ENCODE peak calls at places on chromosomes 1 and 21, in seven cellular contexts. Z, U, J, L, Y, R and D are unnamed samples.
A peak's percentile ranks its signal among the peaks of the same experiment; 100 is the strongest.

GRCh38 chr1:37794372-37795339 is 1.0 kb downstream of the MANEAL start:
- DNase-seq in Y (peak; percentile 27), R (no peak), L (no peak), Z (no peak), J (no peak), U (no peak), D (no peak)

GRCh38 chr1:203592156-203592555 is 34.5 kb upstream of the ATP2B4 start:
- DNase-seq in L (no peak), U (no peak), Y (peak; percentile 97), Z (peak; percentile 82), R (peak; percentile 56), J (no peak), D (no peak)

GRCh38 chr1:225941220-225941948 is at the start of gene LEFTY2:
- DNase-seq in U (no peak), Y (no peak), L (no peak), R (no peak), Z (peak; percentile 41), J (no peak), D (no peak)

GRCh38 chr1:27864264-27864895 is 8.0 kb upstream of the THEMIS2 start:
- DNase-seq in L (no peak), J (no peak), U (no peak), Z (no peak), R (no peak), Y (no peak), D (no peak)

GRCh38 chr1:187445066-187445465 is 616.3 kb downstream of the PLA2G4A start:
- DNase-seq in L (no peak), Z (no peak), Y (no peak), R (no peak), J (no peak), U (no peak), D (no peak)

GRCh38 chr1:216958569-216958968 is 235.3 kb upstream of the ESRRG start:
- DNase-seq in J (no peak), U (no peak), Z (no peak), L (no peak), R (no peak), Y (no peak), D (no peak)

GRCh38 chr1:1594602-1594981 is 5.3 kb downstream of the FNDC10 start:
- DNase-seq in J (no peak), L (no peak), U (no peak), Z (no peak), R (no peak), Y (no peak), D (no peak)

GRCh38 chr1:13664451-13664850 is 35.5 kb upstream of the PRDM2 start:
- DNase-seq in U (no peak), J (no peak), R (no peak), L (no peak), Y (no peak), Z (no peak), D (no peak)

GRCh38 chr1:43024905-43025304 is 66.2 kb upstream of the SLC2A1 start:
- DNase-seq in Z (no peak), L (no peak), J (no peak), U (no peak), R (no peak), Y (no peak), D (no peak)

GRCh38 chr21:33042812-33043211 is 17.1 kb downstream of the OLIG2 start:
- DNase-seq in Y (no peak), Z (no peak), J (peak; percentile 1), R (no peak), L (peak; percentile 76), U (no peak), D (peak; percentile 58)

GRCh38 chr1:76593614-76594013 is 273.7 kb upstream of the ST6GALNAC5 start:
- DNase-seq in Z (no peak), Y (peak; percentile 23), J (no peak), U (no peak), R (no peak), L (no peak), D (no peak)

GRCh38 chr1:40774266-40774998 is 9.2 kb upstream of the KCNQ4 start:
- DNase-seq in U (peak; percentile 55), J (no peak), L (no peak), R (peak; percentile 53), Y (peak; percentile 78), Z (peak; percentile 79), D (no peak)

GRCh38 chr21:25420831-25421230 is 186.4 kb downstream of the MRPL39 start:
- DNase-seq in Y (no peak), J (no peak), U (no peak), L (no peak), R (no peak), Z (no peak), D (no peak)

GRCh38 chr21:25421327-25422028 is 185.8 kb downstream of the MRPL39 start:
- DNase-seq in J (peak; percentile 5), Z (peak; percentile 67), U (no peak), R (peak; percentile 20), L (peak; percentile 33), Y (peak; percentile 77), D (no peak)

GRCh38 chr21:25424045-25424444 is 183.2 kb downstream of the MRPL39 start:
- DNase-seq in Y (no peak), U (no peak), L (no peak), Z (no peak), R (no peak), J (no peak), D (no peak)

GRCh38 chr21:25424674-25425073 is 182.6 kb downstream of the MRPL39 start:
- DNase-seq in Y (no peak), Z (no peak), J (no peak), L (no peak), R (no peak), U (no peak), D (no peak)

GRCh38 chr21:25422610-25423608 is 184.4 kb downstream of the MRPL39 start:
- DNase-seq in Y (no peak), L (no peak), U (no peak), Z (no peak), J (no peak), R (no peak), D (no peak)
- H3K4me3 ChIP-seq in Y (no peak overlapping the region), L (no peak overlapping the region), U (no peak overlapping the region), Z (no peak overlapping the region), J (no peak overlapping the region), R (no peak overlapping the region), D (no peak overlapping the region)

GRCh38 chr1:183632964-183633363 is 2.6 kb downstream of the ARPC5 start:
- DNase-seq in U (no peak), Z (no peak), R (no peak), L (no peak), Y (peak; percentile 51), J (no peak), D (no peak)

GRCh38 chr1:183630748-183631147 is 4.8 kb downstream of the ARPC5 start:
- DNase-seq in R (no peak), J (peak; percentile 72), Z (no peak), U (no peak), Y (no peak), L (peak; percentile 53), D (no peak)

GRCh38 chr1:183633676-183634343 is 1.8 kb downstream of the ARPC5 start:
- DNase-seq in Y (peak; percentile 75), U (no peak), Z (peak; percentile 83), R (no peak), J (peak; percentile 77), L (peak; percentile 89), D (peak; percentile 89)

GRCh38 chr1:183634429-183635065 is 1.0 kb downstream of the ARPC5 start:
- DNase-seq in Z (no peak), R (no peak), L (no peak), Y (no peak), J (no peak), U (no peak), D (no peak)

GRCh38 chr1:183632087-183632486 is 3.5 kb downstream of the ARPC5 start:
- DNase-seq in J (no peak), Y (no peak), L (peak; percentile 86), U (no peak), Z (no peak), R (no peak), D (no peak)
- H3K4me3 ChIP-seq in J (peak overlapping the region; percentile 86), Y (no peak overlapping the region), L (peak overlapping the region; percentile 80), U (peak overlapping the region; percentile 87), Z (peak overlapping the region; percentile 68), R (no peak overlapping the region), D (peak overlapping the region; percentile 85)

DNA sequence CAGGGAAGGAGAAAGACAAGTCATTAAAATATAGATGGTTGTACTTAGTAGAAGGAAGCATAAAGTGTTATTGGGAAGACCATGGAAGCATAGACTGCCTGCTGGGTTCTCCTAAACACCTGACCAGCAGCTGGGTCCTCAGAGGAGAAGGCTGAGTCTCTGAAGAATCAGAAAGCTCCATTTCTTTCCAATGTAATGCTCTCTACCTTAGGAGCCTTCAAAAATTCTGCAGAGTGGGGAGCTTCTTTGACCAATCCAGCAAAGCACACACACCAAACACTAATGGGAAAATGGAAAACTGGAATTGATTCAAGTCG is 21.1 kb upstream of the BCL10 start:
- DNase-seq in J (no peak), Y (no peak), Z (no peak), U (no peak), L (no peak), R (no peak), D (no peak)
- H3K4me3 ChIP-seq in J (no peak overlapping the region), Y (no peak overlapping the region), Z (no peak overlapping the region), U (peak overlapping the region; percentile 13), L (peak overlapping the region; percentile 26), R (no peak overlapping the region), D (no peak overlapping the region)

DNA sequence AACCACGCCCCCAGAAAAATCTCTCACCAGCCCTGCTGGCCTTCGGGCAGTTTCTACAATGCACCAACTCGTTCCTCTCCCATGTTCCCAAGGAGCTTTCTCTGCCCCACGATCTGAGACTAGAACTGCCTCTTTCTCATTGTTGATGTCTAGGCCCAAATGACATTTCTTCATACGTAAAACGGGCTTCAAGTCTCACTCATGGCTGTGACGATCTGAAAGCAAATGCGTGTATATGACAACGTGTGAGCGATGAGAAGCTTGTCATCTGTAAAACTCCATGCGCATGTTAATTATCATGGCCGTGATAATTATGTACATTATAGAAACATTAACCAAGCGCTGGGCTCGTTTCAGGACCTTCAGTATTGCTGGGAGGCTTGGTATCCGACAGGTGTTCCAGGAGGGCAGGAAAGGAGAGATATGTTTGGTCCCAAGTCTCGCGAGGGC is 693 bp upstream of the NIPAL3 start:
- DNase-seq in U (no peak), R (no peak), J (no peak), L (no peak), Y (no peak), Z (no peak), D (no peak)
- H3K4me3 ChIP-seq in U (peak overlapping the region; percentile 73), R (no peak overlapping the region), J (no peak overlapping the region), L (peak overlapping the region; percentile 74), Y (no peak overlapping the region), Z (peak overlapping the region; percentile 50), D (peak overlapping the region; percentile 72)

GRCh38 chr1:107963009-107963408 is 2.0 kb downstream of the VAV3 start:
- DNase-seq in J (no peak), Z (no peak), L (no peak), Y (no peak), R (no peak), U (no peak), D (no peak)
- H3K4me3 ChIP-seq in J (no peak overlapping the region), Z (no peak overlapping the region), L (no peak overlapping the region), Y (no peak overlapping the region), R (peak overlapping the region; percentile 83), U (peak overlapping the region; percentile 64), D (no peak overlapping the region)

DNA sequence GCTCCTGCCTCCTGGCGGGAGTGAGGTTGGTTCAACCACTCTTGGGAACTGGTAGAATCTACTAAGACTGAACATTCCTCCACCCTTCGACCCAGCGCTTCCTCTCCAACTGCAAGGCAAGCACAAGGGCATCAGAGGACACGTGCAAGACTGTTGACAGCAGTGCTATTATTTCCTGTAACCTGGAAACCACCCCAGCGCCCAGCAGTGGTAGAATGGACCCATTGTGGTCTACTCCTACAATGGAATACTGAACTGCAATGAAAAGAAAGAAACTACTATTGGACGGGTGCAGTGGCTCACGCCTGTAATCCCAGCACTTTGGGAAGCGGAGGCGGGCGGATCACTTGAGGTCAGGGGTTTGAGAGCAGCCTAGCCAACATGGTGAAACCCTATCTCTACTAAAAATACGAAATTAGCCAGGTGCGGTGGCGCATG is 33.0 kb upstream of the TARDBP start:
- DNase-seq in L (peak; percentile 53), J (no peak), R (peak; percentile 42), Z (no peak), Y (no peak), U (no peak), D (no peak)
- H3K4me3 ChIP-seq in L (no peak overlapping the region), J (no peak overlapping the region), R (no peak overlapping the region), Z (no peak overlapping the region), Y (no peak overlapping the region), U (no peak overlapping the region), D (no peak overlapping the region)